ENCODE peak calls at places on chromosomes 2 and 18, in six cellular contexts. One of them, this sample, is unnamed.

GRCh38 chr2:29314816-29315571 is 199.8 kb downstream of the CLIP4 start:
- DNase-seq in GM12865: peak; percentile 83
- DNase-seq in NCI-H2081: no peak
- DNase-seq in OCI-M1: peak; percentile 69
- DNase-seq in activated CD8-positive, alpha-beta memory T cell treated with anti-CD3 and anti-CD28 coated beads for 48 hours: peak; percentile 25
- DNase-seq in natural killer cell treated with Interleukin-12 subunit alpha and Interleukin-12 subunit beta and Interleukin-15 and Interleukin-18, amount 100 ng/mL, for 72 hours: no peak
- DNase-seq in this sample: peak; percentile 87

GRCh38 chr2:238120463-238121298 is 17.8 kb upstream of the KLHL30 start:
- DNase-seq in NCI-H2081: no peak
- DNase-seq in GM12865: no peak
- DNase-seq in activated CD8-positive, alpha-beta memory T cell treated with anti-CD3 and anti-CD28 coated beads for 48 hours: no peak
- DNase-seq in natural killer cell treated with Interleukin-12 subunit alpha and Interleukin-12 subunit beta and Interleukin-15 and Interleukin-18, amount 100 ng/mL, for 72 hours: peak; percentile 42
- DNase-seq in OCI-M1: peak; percentile 40
- DNase-seq in this sample: peak; percentile 61

GRCh38 chr2:118905206-118905605 is 36.8 kb upstream of the MARCO start:
- DNase-seq in activated CD8-positive, alpha-beta memory T cell treated with anti-CD3 and anti-CD28 coated beads for 48 hours: no peak
- DNase-seq in natural killer cell treated with Interleukin-12 subunit alpha and Interleukin-12 subunit beta and Interleukin-15 and Interleukin-18, amount 100 ng/mL, for 72 hours: no peak
- DNase-seq in OCI-M1: no peak
- DNase-seq in GM12865: no peak
- DNase-seq in NCI-H2081: no peak
- DNase-seq in this sample: no peak

GRCh38 chr18:21305621-21306020 is 63.6 kb downstream of the GREB1L start:
- DNase-seq in natural killer cell treated with Interleukin-12 subunit alpha and Interleukin-12 subunit beta and Interleukin-15 and Interleukin-18, amount 100 ng/mL, for 72 hours: no peak
- DNase-seq in GM12865: no peak
- DNase-seq in OCI-M1: no peak
- DNase-seq in NCI-H2081: no peak
- DNase-seq in activated CD8-positive, alpha-beta memory T cell treated with anti-CD3 and anti-CD28 coated beads for 48 hours: no peak
- DNase-seq in this sample: no peak

GRCh38 chr2:232320038-232320790 is 58.3 kb upstream of the ALPP start:
- DNase-seq in natural killer cell treated with Interleukin-12 subunit alpha and Interleukin-12 subunit beta and Interleukin-15 and Interleukin-18, amount 100 ng/mL, for 72 hours: no peak
- DNase-seq in activated CD8-positive, alpha-beta memory T cell treated with anti-CD3 and anti-CD28 coated beads for 48 hours: no peak
- DNase-seq in NCI-H2081: no peak
- DNase-seq in OCI-M1: peak; percentile 19
- DNase-seq in GM12865: no peak
- DNase-seq in this sample: no peak

GRCh38 chr2:204947448-204947847 is 402.2 kb downstream of the PARD3B start:
- DNase-seq in NCI-H2081: no peak
- DNase-seq in GM12865: no peak
- DNase-seq in OCI-M1: no peak
- DNase-seq in activated CD8-positive, alpha-beta memory T cell treated with anti-CD3 and anti-CD28 coated beads for 48 hours: no peak
- DNase-seq in natural killer cell treated with Interleukin-12 subunit alpha and Interleukin-12 subunit beta and Interleukin-15 and Interleukin-18, amount 100 ng/mL, for 72 hours: no peak
- DNase-seq in this sample: no peak

GRCh38 chr2:94870392-94871225 is 621 bp upstream of the TEKT4 start:
- DNase-seq in NCI-H2081: no peak
- DNase-seq in GM12865: peak; percentile 50
- DNase-seq in natural killer cell treated with Interleukin-12 subunit alpha and Interleukin-12 subunit beta and Interleukin-15 and Interleukin-18, amount 100 ng/mL, for 72 hours: no peak
- DNase-seq in OCI-M1: peak; percentile 24
- DNase-seq in activated CD8-positive, alpha-beta memory T cell treated with anti-CD3 and anti-CD28 coated beads for 48 hours: no peak
- DNase-seq in this sample: peak; percentile 84

GRCh38 chr2:126883661-126884030 is 15.0 kb upstream of the TEX51 start:
- DNase-seq in GM12865: no peak
- DNase-seq in natural killer cell treated with Interleukin-12 subunit alpha and Interleukin-12 subunit beta and Interleukin-15 and Interleukin-18, amount 100 ng/mL, for 72 hours: no peak
- DNase-seq in NCI-H2081: no peak
- DNase-seq in OCI-M1: no peak
- DNase-seq in activated CD8-positive, alpha-beta memory T cell treated with anti-CD3 and anti-CD28 coated beads for 48 hours: no peak
- DNase-seq in this sample: no peak

GRCh38 chr18:5630766-5631413 is 87.1 kb upstream of the EPB41L3 start:
- DNase-seq in activated CD8-positive, alpha-beta memory T cell treated with anti-CD3 and anti-CD28 coated beads for 48 hours: no peak
- DNase-seq in OCI-M1: no peak
- DNase-seq in NCI-H2081: no peak
- DNase-seq in GM12865: no peak
- DNase-seq in natural killer cell treated with Interleukin-12 subunit alpha and Interleukin-12 subunit beta and Interleukin-15 and Interleukin-18, amount 100 ng/mL, for 72 hours: no peak
- DNase-seq in this sample: no peak

GRCh38 chr2:68466361-68466777 is 725 bp downstream of the FBXO48 start:
- DNase-seq in OCI-M1: peak; percentile 60
- DNase-seq in activated CD8-positive, alpha-beta memory T cell treated with anti-CD3 and anti-CD28 coated beads for 48 hours: no peak
- DNase-seq in GM12865: peak; percentile 36
- DNase-seq in natural killer cell treated with Interleukin-12 subunit alpha and Interleukin-12 subunit beta and Interleukin-15 and Interleukin-18, amount 100 ng/mL, for 72 hours: no peak
- DNase-seq in NCI-H2081: no peak
- DNase-seq in this sample: peak; percentile 19

GRCh38 chr2:200677161-200677560 is 91.3 kb downstream of the AOX1 start:
- DNase-seq in GM12865: no peak
- DNase-seq in NCI-H2081: no peak
- DNase-seq in natural killer cell treated with Interleukin-12 subunit alpha and Interleukin-12 subunit beta and Interleukin-15 and Interleukin-18, amount 100 ng/mL, for 72 hours: no peak
- DNase-seq in OCI-M1: no peak
- DNase-seq in activated CD8-positive, alpha-beta memory T cell treated with anti-CD3 and anti-CD28 coated beads for 48 hours: no peak
- DNase-seq in this sample: no peak

GRCh38 chr2:191109888-191110287 is 40.9 kb downstream of the STAT4 start:
- DNase-seq in natural killer cell treated with Interleukin-12 subunit alpha and Interleukin-12 subunit beta and Interleukin-15 and Interleukin-18, amount 100 ng/mL, for 72 hours: peak; percentile 64
- DNase-seq in OCI-M1: no peak
- DNase-seq in GM12865: peak; percentile 9
- DNase-seq in NCI-H2081: no peak
- DNase-seq in activated CD8-positive, alpha-beta memory T cell treated with anti-CD3 and anti-CD28 coated beads for 48 hours: no peak
- DNase-seq in this sample: no peak

GRCh38 chr2:170115501-170116229 is 62.3 kb upstream of the MYO3B start:
- DNase-seq in NCI-H2081: no peak
- DNase-seq in natural killer cell treated with Interleukin-12 subunit alpha and Interleukin-12 subunit beta and Interleukin-15 and Interleukin-18, amount 100 ng/mL, for 72 hours: no peak
- DNase-seq in GM12865: no peak
- DNase-seq in activated CD8-positive, alpha-beta memory T cell treated with anti-CD3 and anti-CD28 coated beads for 48 hours: no peak
- DNase-seq in OCI-M1: peak; percentile 51
- DNase-seq in this sample: no peak

GRCh38 chr2:102771114-102771513 is 9.3 kb downstream of the TMEM182 start:
- DNase-seq in GM12865: no peak
- DNase-seq in NCI-H2081: no peak
- DNase-seq in OCI-M1: no peak
- DNase-seq in activated CD8-positive, alpha-beta memory T cell treated with anti-CD3 and anti-CD28 coated beads for 48 hours: no peak
- DNase-seq in natural killer cell treated with Interleukin-12 subunit alpha and Interleukin-12 subunit beta and Interleukin-15 and Interleukin-18, amount 100 ng/mL, for 72 hours: no peak
- DNase-seq in this sample: no peak

GRCh38 chr2:204479557-204479956 is 65.7 kb upstream of the PARD3B start:
- DNase-seq in GM12865: peak; percentile 24
- DNase-seq in natural killer cell treated with Interleukin-12 subunit alpha and Interleukin-12 subunit beta and Interleukin-15 and Interleukin-18, amount 100 ng/mL, for 72 hours: no peak
- DNase-seq in NCI-H2081: no peak
- DNase-seq in OCI-M1: no peak
- DNase-seq in activated CD8-positive, alpha-beta memory T cell treated with anti-CD3 and anti-CD28 coated beads for 48 hours: no peak
- DNase-seq in this sample: no peak

GRCh38 chr18:61851940-61852451 is 40.8 kb downstream of the RNF152 start:
- DNase-seq in NCI-H2081: no peak
- DNase-seq in natural killer cell treated with Interleukin-12 subunit alpha and Interleukin-12 subunit beta and Interleukin-15 and Interleukin-18, amount 100 ng/mL, for 72 hours: no peak
- DNase-seq in GM12865: no peak
- DNase-seq in activated CD8-positive, alpha-beta memory T cell treated with anti-CD3 and anti-CD28 coated beads for 48 hours: no peak
- DNase-seq in OCI-M1: no peak
- DNase-seq in this sample: no peak

GRCh38 chr2:23426284-23426905 is 41.4 kb downstream of the KLHL29 start:
- DNase-seq in OCI-M1: no peak
- DNase-seq in NCI-H2081: no peak
- DNase-seq in natural killer cell treated with Interleukin-12 subunit alpha and Interleukin-12 subunit beta and Interleukin-15 and Interleukin-18, amount 100 ng/mL, for 72 hours: no peak
- DNase-seq in GM12865: no peak
- DNase-seq in activated CD8-positive, alpha-beta memory T cell treated with anti-CD3 and anti-CD28 coated beads for 48 hours: no peak
- DNase-seq in this sample: no peak

GRCh38 chr2:88148929-88149438 is 21.1 kb upstream of the FABP1 start:
- DNase-seq in GM12865: no peak
- DNase-seq in OCI-M1: no peak
- DNase-seq in NCI-H2081: no peak
- DNase-seq in natural killer cell treated with Interleukin-12 subunit alpha and Interleukin-12 subunit beta and Interleukin-15 and Interleukin-18, amount 100 ng/mL, for 72 hours: no peak
- DNase-seq in activated CD8-positive, alpha-beta memory T cell treated with anti-CD3 and anti-CD28 coated beads for 48 hours: no peak
- DNase-seq in this sample: no peak

GRCh38 chr2:175823291-175824073 is 178.6 kb downstream of the LNPK start:
- DNase-seq in GM12865: no peak
- DNase-seq in activated CD8-positive, alpha-beta memory T cell treated with anti-CD3 and anti-CD28 coated beads for 48 hours: no peak
- DNase-seq in OCI-M1: no peak
- DNase-seq in natural killer cell treated with Interleukin-12 subunit alpha and Interleukin-12 subunit beta and Interleukin-15 and Interleukin-18, amount 100 ng/mL, for 72 hours: no peak
- DNase-seq in NCI-H2081: no peak
- DNase-seq in this sample: no peak

GRCh38 chr2:198097628-198098027 is 293.2 kb downstream of the PLCL1 start:
- DNase-seq in OCI-M1: no peak
- DNase-seq in activated CD8-positive, alpha-beta memory T cell treated with anti-CD3 and anti-CD28 coated beads for 48 hours: no peak
- DNase-seq in NCI-H2081: no peak
- DNase-seq in GM12865: peak; percentile 40
- DNase-seq in natural killer cell treated with Interleukin-12 subunit alpha and Interleukin-12 subunit beta and Interleukin-15 and Interleukin-18, amount 100 ng/mL, for 72 hours: no peak
- DNase-seq in this sample: no peak

GRCh38 chr2:144230452-144231085 is 289.4 kb downstream of the ZEB2 start:
- DNase-seq in NCI-H2081: no peak
- DNase-seq in activated CD8-positive, alpha-beta memory T cell treated with anti-CD3 and anti-CD28 coated beads for 48 hours: no peak
- DNase-seq in natural killer cell treated with Interleukin-12 subunit alpha and Interleukin-12 subunit beta and Interleukin-15 and Interleukin-18, amount 100 ng/mL, for 72 hours: no peak
- DNase-seq in OCI-M1: peak; percentile 95
- DNase-seq in GM12865: no peak
- DNase-seq in this sample: no peak

GRCh38 chr2:73156539-73157124 is 43.9 kb upstream of the RAB11FIP5 start:
- DNase-seq in GM12865: peak; percentile 27
- DNase-seq in OCI-M1: peak; percentile 7
- DNase-seq in NCI-H2081: peak; percentile 27
- DNase-seq in natural killer cell treated with Interleukin-12 subunit alpha and Interleukin-12 subunit beta and Interleukin-15 and Interleukin-18, amount 100 ng/mL, for 72 hours: no peak
- DNase-seq in activated CD8-positive, alpha-beta memory T cell treated with anti-CD3 and anti-CD28 coated beads for 48 hours: no peak
- DNase-seq in this sample: no peak

GRCh38 chr2:97761192-97761591 is 47.8 kb downstream of the ZAP70 start:
- DNase-seq in NCI-H2081: no peak
- DNase-seq in OCI-M1: no peak
- DNase-seq in activated CD8-positive, alpha-beta memory T cell treated with anti-CD3 and anti-CD28 coated beads for 48 hours: no peak
- DNase-seq in GM12865: no peak
- DNase-seq in natural killer cell treated with Interleukin-12 subunit alpha and Interleukin-12 subunit beta and Interleukin-15 and Interleukin-18, amount 100 ng/mL, for 72 hours: peak; percentile 84
- DNase-seq in this sample: no peak

GRCh38 chr18:32308493-32309120 is 118.8 kb downstream of the MEP1B start:
- DNase-seq in NCI-H2081: no peak
- DNase-seq in GM12865: no peak
- DNase-seq in activated CD8-positive, alpha-beta memory T cell treated with anti-CD3 and anti-CD28 coated beads for 48 hours: no peak
- DNase-seq in natural killer cell treated with Interleukin-12 subunit alpha and Interleukin-12 subunit beta and Interleukin-15 and Interleukin-18, amount 100 ng/mL, for 72 hours: no peak
- DNase-seq in OCI-M1: peak; percentile 61
- DNase-seq in this sample: no peak

GRCh38 chr2:113187771-113188170 is 14.0 kb downstream of the PSD4 start:
- DNase-seq in OCI-M1: no peak
- DNase-seq in NCI-H2081: no peak
- DNase-seq in activated CD8-positive, alpha-beta memory T cell treated with anti-CD3 and anti-CD28 coated beads for 48 hours: no peak
- DNase-seq in natural killer cell treated with Interleukin-12 subunit alpha and Interleukin-12 subunit beta and Interleukin-15 and Interleukin-18, amount 100 ng/mL, for 72 hours: no peak
- DNase-seq in GM12865: no peak
- DNase-seq in this sample: no peak

GRCh38 chr2:70011786-70012185 is 50.4 kb upstream of the ASPRV1 start:
- DNase-seq in natural killer cell treated with Interleukin-12 subunit alpha and Interleukin-12 subunit beta and Interleukin-15 and Interleukin-18, amount 100 ng/mL, for 72 hours: no peak
- DNase-seq in GM12865: no peak
- DNase-seq in activated CD8-positive, alpha-beta memory T cell treated with anti-CD3 and anti-CD28 coated beads for 48 hours: no peak
- DNase-seq in NCI-H2081: no peak
- DNase-seq in OCI-M1: no peak
- DNase-seq in this sample: no peak

GRCh38 chr2:223247136-223247535 is 195.1 kb downstream of the KCNE4 start:
- DNase-seq in OCI-M1: peak; percentile 44
- DNase-seq in GM12865: peak; percentile 19
- DNase-seq in activated CD8-positive, alpha-beta memory T cell treated with anti-CD3 and anti-CD28 coated beads for 48 hours: no peak
- DNase-seq in NCI-H2081: peak; percentile 64
- DNase-seq in natural killer cell treated with Interleukin-12 subunit alpha and Interleukin-12 subunit beta and Interleukin-15 and Interleukin-18, amount 100 ng/mL, for 72 hours: no peak
- DNase-seq in this sample: peak; percentile 43

GRCh38 chr18:3321133-3321812 is 59.3 kb downstream of the MYL12B start:
- DNase-seq in OCI-M1: peak; percentile 80
- DNase-seq in natural killer cell treated with Interleukin-12 subunit alpha and Interleukin-12 subunit beta and Interleukin-15 and Interleukin-18, amount 100 ng/mL, for 72 hours: no peak
- DNase-seq in GM12865: no peak
- DNase-seq in NCI-H2081: no peak
- DNase-seq in activated CD8-positive, alpha-beta memory T cell treated with anti-CD3 and anti-CD28 coated beads for 48 hours: no peak
- DNase-seq in this sample: no peak

GRCh38 chr2:27258051-27258450 is 4.8 kb downstream of the SLC30A3 start:
- DNase-seq in activated CD8-positive, alpha-beta memory T cell treated with anti-CD3 and anti-CD28 coated beads for 48 hours: no peak
- DNase-seq in OCI-M1: no peak
- DNase-seq in NCI-H2081: no peak
- DNase-seq in natural killer cell treated with Interleukin-12 subunit alpha and Interleukin-12 subunit beta and Interleukin-15 and Interleukin-18, amount 100 ng/mL, for 72 hours: no peak
- DNase-seq in GM12865: no peak
- DNase-seq in this sample: no peak

GRCh38 chr18:269480-270090 is 1.7 kb upstream of the THOC1 start:
- DNase-seq in natural killer cell treated with Interleukin-12 subunit alpha and Interleukin-12 subunit beta and Interleukin-15 and Interleukin-18, amount 100 ng/mL, for 72 hours: no peak
- DNase-seq in activated CD8-positive, alpha-beta memory T cell treated with anti-CD3 and anti-CD28 coated beads for 48 hours: no peak
- DNase-seq in OCI-M1: peak; percentile 42
- DNase-seq in NCI-H2081: no peak
- DNase-seq in GM12865: no peak
- DNase-seq in this sample: peak; percentile 1

GRCh38 chr2:42359894-42360483 is 1.0 kb downstream of the COX7A2L start:
- DNase-seq in GM12865: peak; percentile 40
- DNase-seq in natural killer cell treated with Interleukin-12 subunit alpha and Interleukin-12 subunit beta and Interleukin-15 and Interleukin-18, amount 100 ng/mL, for 72 hours: no peak
- DNase-seq in OCI-M1: peak; percentile 87
- DNase-seq in activated CD8-positive, alpha-beta memory T cell treated with anti-CD3 and anti-CD28 coated beads for 48 hours: no peak
- DNase-seq in NCI-H2081: no peak
- DNase-seq in this sample: no peak

This sample was measured in NCI-H526.